ENCODE peak calls at places on chromosomes 5 and 9, in four cellular contexts. U is HCT116, B is HepG2, R is SK-N-SH. S is an unnamed sample.

GRCh38 chr5:141507387-141508091 is 18.7 kb downstream of the PCDHGC5 start:
- DNase-seq in B (no peak), U (no peak), R (peak), S (no peak)

GRCh38 chr5:142181096-142181495 is 72.5 kb downstream of the NDFIP1 start:
- DNase-seq in U (no peak), R (no peak), B (no peak), S (no peak)

GRCh38 chr5:163705983-163706771 is 200.8 kb downstream of the MAT2B start:
- DNase-seq in U (no peak), R (no peak), B (no peak), S (no peak)

GRCh38 chr9:116549786-116550660 is 137.1 kb upstream of the TRIM32 start:
- DNase-seq in U (no peak), B (no peak), R (no peak), S (no peak)

GRCh38 chr5:54387659-54388232 is 67.8 kb upstream of the HSPB3 start:
- DNase-seq in B (no peak), U (no peak), R (no peak), S (no peak)

GRCh38 chr5:96282020-96282419 is 151.0 kb downstream of the PCSK1 start:
- DNase-seq in U (no peak), B (no peak), R (no peak), S (no peak)

GRCh38 chr9:16344343-16344742 is 526.1 kb downstream of the BNC2 start:
- DNase-seq in U (no peak), R (no peak), B (no peak), S (no peak)

GRCh38 chr5:1770443-1770802 is 29.2 kb downstream of the MRPL36 start:
- DNase-seq in B (no peak), R (no peak), U (no peak), S (no peak)

GRCh38 chr9:36597412-36598178 is 24.9 kb downstream of the MELK start:
- DNase-seq in U (peak), B (peak), R (peak), S (peak)

GRCh38 chr9:12667892-12668291 is 25.3 kb upstream of the TYRP1 start:
- DNase-seq in B (no peak), R (no peak), U (no peak), S (no peak)

GRCh38 chr9:16442622-16443021 is 427.8 kb downstream of the BNC2 start:
- DNase-seq in R (no peak), B (no peak), U (no peak), S (no peak)

GRCh38 chr5:72747826-72748225 is 68.6 kb upstream of the TNPO1 start:
- DNase-seq in B (no peak), R (no peak), U (no peak), S (no peak)

GRCh38 chr5:80034962-80035821 is at the start of gene THBS4:
- DNase-seq in B (no peak), R (peak), U (no peak), S (no peak)

GRCh38 chr5:1763960-1764605 is 35.6 kb downstream of the MRPL36 start:
- DNase-seq in B (no peak), U (no peak), R (no peak), S (no peak)

DNA sequence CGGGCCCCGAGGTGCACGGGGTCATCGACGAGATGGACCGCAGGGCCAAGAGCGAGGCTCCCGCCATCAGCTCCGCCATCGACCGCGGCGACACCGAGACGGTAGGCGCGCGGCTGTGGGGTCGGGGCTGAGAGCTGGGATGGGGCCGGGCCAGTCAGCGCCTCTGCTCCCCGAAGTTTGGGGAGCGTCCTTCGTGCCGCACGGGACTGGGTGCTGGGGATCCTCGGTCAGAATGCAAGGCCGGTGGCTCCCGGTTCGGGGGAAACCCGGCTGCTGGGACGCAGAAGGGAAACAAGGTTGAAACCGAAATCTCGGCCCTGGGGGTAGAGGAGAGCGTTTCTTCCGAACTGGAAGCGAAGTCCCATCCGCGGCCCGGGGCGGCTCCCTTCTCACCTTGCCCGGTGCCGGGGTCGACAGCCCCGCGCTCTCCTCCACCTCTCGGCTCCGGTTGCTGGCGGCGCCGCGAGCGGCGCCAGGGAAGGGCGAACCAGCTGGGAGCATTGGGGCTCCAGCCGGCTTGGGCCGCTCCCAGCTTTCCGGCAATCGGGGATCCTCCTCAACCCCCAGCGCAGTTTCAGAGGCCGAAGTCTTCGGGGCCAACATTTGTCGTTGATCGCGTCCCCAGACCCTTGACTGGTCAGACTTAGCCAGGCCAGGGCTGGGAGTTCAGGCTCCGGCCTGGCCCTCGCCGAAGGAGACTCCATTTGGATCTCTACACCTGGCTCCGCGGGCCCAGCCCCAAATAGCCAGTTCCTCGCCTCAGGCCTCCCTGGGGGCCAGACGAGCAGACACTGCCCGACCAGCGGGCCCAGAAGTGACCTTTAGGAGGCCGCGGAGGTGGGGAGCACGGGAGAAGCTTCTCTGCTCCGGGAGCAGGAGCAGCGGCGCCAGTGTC is 1.0 kb downstream of the LHX2 start:
- DNase-seq in R (no peak), U (no peak), B (no peak), S (no peak)
- TF ChIP-seq ZBTB33 in R (no peak), U (no peak), B (peak), S (no peak)

DNA sequence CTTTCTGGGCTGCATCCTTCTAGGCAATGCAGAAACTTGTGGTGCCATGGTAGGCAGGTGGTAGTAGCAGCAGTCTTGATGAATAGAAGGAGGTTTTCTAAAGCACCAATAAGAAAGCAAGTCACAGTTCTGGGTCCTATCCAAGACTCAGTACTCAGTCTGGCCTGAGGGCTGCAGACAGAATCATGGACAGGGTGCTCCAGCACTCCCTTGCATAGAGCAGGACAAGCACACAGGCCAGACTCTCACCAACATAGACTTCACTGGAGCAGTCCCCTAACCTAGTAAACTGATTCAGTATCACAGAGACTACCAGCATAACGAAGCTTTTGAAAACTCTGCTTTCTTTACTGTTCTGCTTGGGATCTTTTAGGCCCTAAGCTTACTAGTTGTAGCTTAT is 134.0 kb upstream of the RUSC2 start:
- DNase-seq in U (no peak), B (no peak), R (no peak), S (no peak)
- H3K9ac ChIP-seq in U (no peak), B (no peak), R (no peak), S (no peak)

DNA sequence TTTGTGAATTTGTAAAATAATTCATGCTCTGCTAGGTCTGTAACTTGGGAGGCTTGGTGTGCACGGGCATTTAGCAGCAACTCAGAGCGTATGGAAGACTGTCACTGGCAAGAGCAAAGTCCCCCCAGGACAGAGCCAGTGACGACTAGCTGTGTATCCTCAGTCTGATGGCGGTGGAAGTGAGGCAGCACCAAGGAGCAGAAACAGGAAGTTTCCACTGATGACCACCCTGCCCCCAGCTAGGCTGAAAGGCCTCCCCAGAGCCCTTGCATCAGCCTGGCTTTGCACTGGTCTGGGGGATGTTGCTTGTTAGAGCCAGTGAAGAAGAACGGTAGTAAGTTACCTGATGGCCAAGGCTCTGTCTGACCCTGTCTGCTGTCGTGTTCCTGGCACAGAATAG is 66.8 kb upstream of the ABL1 start:
- DNase-seq in B (peak), U (no peak), R (no peak), S (no peak)
- TF ChIP-seq ZBTB33 in B (no peak), U (no peak), R (no peak), S (no peak)

GRCh38 chr9:137303031-137303892 is 1.2 kb upstream of the NRARP start:
- DNase-seq in B (no peak), U (no peak), R (peak), S (no peak)

GRCh38 chr9:137300607-137301085 is 1.4 kb downstream of the NRARP start:
- DNase-seq in U (no peak), R (peak), B (no peak), S (peak)

GRCh38 chr9:137299938-137300337 is 2.1 kb downstream of the NRARP start:
- DNase-seq in B (no peak), U (no peak), R (no peak), S (no peak)

GRCh38 chr9:137302176-137303030 is at the start of gene NRARP:
- DNase-seq in B (no peak), U (peak), R (peak), S (peak)

GRCh38 chr9:137301086-137301947 is 754 bp downstream of the NRARP start:
- DNase-seq in R (peak), B (no peak), U (peak), S (peak)
- H3K9ac ChIP-seq in R (peak), B (peak), U (peak), S (peak)

DNA sequence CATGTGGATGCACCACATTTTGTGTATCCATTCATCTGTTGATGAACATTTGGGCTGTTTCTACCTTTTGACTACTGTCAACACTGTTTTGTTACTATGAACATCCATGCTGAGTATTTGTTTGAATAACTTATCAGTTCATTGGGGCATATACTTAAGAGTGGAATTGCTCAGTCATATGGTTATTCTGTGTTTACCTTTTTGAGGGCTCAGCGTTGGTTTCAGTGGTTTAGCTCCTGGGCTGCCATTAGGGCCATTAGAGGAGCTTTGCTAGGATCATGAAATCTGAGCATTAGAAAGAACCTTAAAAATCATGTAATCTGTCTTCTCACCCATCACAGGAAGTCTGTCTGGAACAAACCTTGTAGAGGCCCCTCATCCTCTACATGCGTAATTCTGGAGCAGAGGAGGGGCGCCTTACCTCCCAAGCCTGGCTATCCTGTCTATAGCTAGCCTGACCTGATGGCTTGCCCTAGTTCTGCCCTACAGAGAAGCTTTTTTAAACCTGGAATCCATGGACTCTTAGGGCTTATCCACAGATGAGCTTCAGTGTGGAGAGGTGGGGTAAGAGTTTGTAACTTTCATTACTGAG is 92.9 kb downstream of the PDZD2 start:
- DNase-seq in U (no peak), B (no peak), R (no peak), S (no peak)
- TF ChIP-seq ZBTB33 in U (no peak), B (no peak), R (no peak), S (no peak)

GRCh38 chr5:14771195-14771594 is 100.4 kb downstream of the ANKH start:
- DNase-seq in B (no peak), U (no peak), R (no peak), S (no peak)

GRCh38 chr5:14766591-14766990 is 102.1 kb downstream of the OTULIN start:
- DNase-seq in B (no peak), R (no peak), U (no peak), S (no peak)

GRCh38 chr5:14771972-14772371 is 99.6 kb downstream of the ANKH start:
- DNase-seq in R (no peak), U (no peak), B (no peak), S (no peak)

GRCh38 chr5:14768838-14769365 is 102.7 kb downstream of the ANKH start:
- DNase-seq in R (no peak), B (no peak), U (no peak), S (no peak)

GRCh38 chr5:14767942-14768837 is 103.4 kb downstream of the ANKH start:
- DNase-seq in B (peak), U (no peak), R (no peak), S (no peak)
- H3K9ac ChIP-seq in B (no peak), U (no peak), R (no peak), S (no peak)

GRCh38 chr9:98652741-98653140 is 56.0 kb downstream of the GABBR2 start:
- DNase-seq in R (no peak), B (no peak), U (no peak), S (no peak)

GRCh38 chr9:98657897-98658296 is 50.8 kb downstream of the GABBR2 start:
- DNase-seq in R (no peak), U (no peak), B (no peak), S (no peak)

GRCh38 chr9:98652302-98652701 is 56.4 kb downstream of the GABBR2 start:
- DNase-seq in U (no peak), R (no peak), B (no peak), S (no peak)

GRCh38 chr9:98656536-98656935 is 52.2 kb downstream of the GABBR2 start:
- DNase-seq in U (no peak), R (no peak), B (no peak), S (no peak)

GRCh38 chr9:98654247-98654646 is 54.5 kb downstream of the GABBR2 start:
- DNase-seq in R (no peak), U (no peak), B (no peak), S (no peak)
- TF ChIP-seq ZBTB33 in R (no peak), U (no peak), B (no peak), S (no peak)

GRCh38 chr9:133162802-133163558 is 734 bp downstream of the GBGT1 start:
- DNase-seq in R (no peak), U (no peak), B (no peak), S (no peak)
- H3K9ac ChIP-seq in R (no peak), U (no peak), B (no peak), S (peak)

GRCh38 chr5:31217441-31217840 is 24.0 kb downstream of the CDH6 start:
- DNase-seq in B (no peak), R (no peak), U (no peak), S (no peak)

GRCh38 chr5:31209341-31209740 is 15.9 kb downstream of the CDH6 start:
- DNase-seq in U (no peak), B (no peak), R (no peak), S (no peak)

GRCh38 chr5:31215236-31215635 is 21.8 kb downstream of the CDH6 start:
- DNase-seq in R (no peak), U (no peak), B (no peak), S (no peak)

GRCh38 chr5:31211098-31211497 is 17.6 kb downstream of the CDH6 start:
- DNase-seq in B (no peak), U (no peak), R (no peak), S (no peak)

GRCh38 chr5:31213676-31214638 is 20.5 kb downstream of the CDH6 start:
- DNase-seq in R (no peak), U (no peak), B (no peak), S (no peak)
- TF ChIP-seq ZBTB33 in R (no peak), U (no peak), B (no peak), S (no peak)

S was measured in K562.